ENCODE peak calls at places on chromosomes 11 and 22, in six cellular contexts. O, H, N, M, C and Z are unnamed samples.
A peak's percentile ranks its signal among the peaks of the same experiment; 100 is the strongest.

GRCh38 chr11:10374386-10374785 is 69.5 kb downstream of the ADM start:
- DNase-seq in O (no peak), H (no peak), N (peak; percentile 44), M (no peak), C (no peak), Z (no peak)

GRCh38 chr11:130523166-130523565 is 74.7 kb downstream of the ADAMTS15 start:
- DNase-seq in O (no peak), H (no peak), N (no peak), M (peak; percentile 38), C (no peak), Z (no peak)

GRCh38 chr11:134538793-134539192 is 126.8 kb upstream of the B3GAT1 start:
- DNase-seq in O (no peak), H (no peak), N (no peak), M (no peak), C (no peak), Z (no peak)

GRCh38 chr11:96317985-96318384 is 25.0 kb downstream of the MAML2 start:
- DNase-seq in O (no peak), H (no peak), N (no peak), M (no peak), C (no peak), Z (no peak)

GRCh38 chr11:112320668-112321067 is 60.0 kb upstream of the PLET1 start:
- DNase-seq in O (no peak), H (peak; percentile 90), N (peak; percentile 89), M (no peak), C (no peak), Z (no peak)

GRCh38 chr22:39567135-39567946 is 3.2 kb upstream of the CACNA1I start:
- DNase-seq in O (no peak), H (no peak), N (no peak), M (no peak), C (no peak), Z (no peak)

GRCh38 chr22:26942301-26942927 is 285.0 kb downstream of the MIAT start:
- DNase-seq in O (peak; percentile 35), H (no peak), N (no peak), M (no peak), C (peak; percentile 2), Z (no peak)

GRCh38 chr22:43308451-43309235 is 34.5 kb downstream of the SCUBE1 start:
- DNase-seq in O (no peak), H (no peak), N (peak; percentile 15), M (no peak), C (no peak), Z (no peak)

GRCh38 chr22:39185601-39186012 is 33.1 kb upstream of the CBX7 start:
- DNase-seq in O (no peak), H (peak; percentile 84), N (peak; percentile 49), M (no peak), C (no peak), Z (no peak)

DNA sequence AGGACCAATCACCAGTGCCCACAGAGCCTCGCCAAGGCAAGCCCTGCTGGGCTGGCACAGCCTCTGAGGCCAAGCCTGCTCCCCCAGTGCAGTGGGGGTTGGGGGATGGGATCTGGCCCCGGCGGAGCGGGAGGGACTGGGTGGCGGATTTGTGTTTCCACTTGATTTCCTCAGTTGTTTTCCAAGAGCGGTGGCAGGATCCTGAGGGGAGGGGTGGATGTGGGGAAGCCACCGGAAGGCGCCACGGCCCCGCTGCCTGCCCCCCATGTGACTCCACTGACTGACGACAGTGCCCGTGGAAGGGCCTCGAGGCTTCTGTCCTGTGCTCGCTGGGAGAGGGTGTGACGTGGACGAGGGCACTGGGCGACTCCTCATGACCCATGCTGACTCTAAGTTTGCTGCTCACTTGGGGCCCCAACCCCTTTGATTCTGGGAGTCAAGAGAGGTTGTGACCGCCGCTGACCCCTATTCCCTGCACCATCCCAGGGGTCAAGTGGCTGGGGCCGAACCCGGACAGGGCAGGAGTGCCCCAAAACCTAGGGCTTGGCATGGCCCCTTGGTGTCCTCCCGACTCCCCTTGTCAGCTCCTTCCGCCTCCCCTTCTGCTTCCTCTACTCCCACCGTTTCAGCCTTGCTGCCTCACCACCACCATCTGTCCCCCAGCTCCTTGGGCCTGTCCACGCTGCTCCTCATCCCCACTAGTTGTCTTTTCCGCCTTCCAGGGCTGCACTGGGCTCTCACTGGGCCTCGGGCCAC is 23.5 kb upstream of the PICK1 start:
- DNase-seq in O (no peak), H (no peak), N (no peak), M (no peak), C (no peak), Z (peak; percentile 26)
- H3K23ac ChIP-seq in O (peak overlapping the region; percentile 83), H (no peak overlapping the region), N (peak overlapping the region; percentile 20), M (no peak overlapping the region), C (no peak overlapping the region), Z (no peak overlapping the region)

DNA sequence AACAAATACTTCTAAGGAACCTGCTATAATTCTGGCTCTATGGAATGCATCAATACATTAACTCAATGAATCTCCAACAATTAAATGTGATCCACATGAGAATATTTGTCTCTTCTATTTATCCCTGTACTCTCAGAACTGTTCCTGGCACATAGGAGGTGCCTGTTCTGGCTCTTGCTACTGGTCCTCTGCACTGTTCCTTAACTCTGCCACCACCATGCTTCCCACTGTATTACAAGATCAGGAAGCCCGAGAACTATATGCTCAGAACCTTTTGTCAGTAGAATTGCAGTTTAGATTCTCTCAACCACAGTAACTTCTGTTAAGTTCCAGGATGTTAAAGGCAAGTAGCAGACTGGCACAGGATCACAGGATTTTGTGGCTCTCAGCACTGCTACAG is 376.3 kb upstream of the CCDC90B start:
- DNase-seq in O (no peak), H (no peak), N (no peak), M (no peak), C (no peak), Z (no peak)
- H2BK5ac ChIP-seq in O (no peak overlapping the region), H (no peak overlapping the region), N (no peak overlapping the region), M (peak overlapping the region; percentile 38), C (no peak overlapping the region), Z (no peak overlapping the region)

GRCh38 chr11:4436424-4436823 is 12.7 kb upstream of the OR52K2 start:
- DNase-seq in O (no peak), H (no peak), N (no peak), M (no peak), C (no peak), Z (no peak)
- H3K14ac ChIP-seq in O (no peak overlapping the region), H (no peak overlapping the region), N (no peak overlapping the region), M (no peak overlapping the region), C (no peak overlapping the region), Z (no peak overlapping the region)

DNA sequence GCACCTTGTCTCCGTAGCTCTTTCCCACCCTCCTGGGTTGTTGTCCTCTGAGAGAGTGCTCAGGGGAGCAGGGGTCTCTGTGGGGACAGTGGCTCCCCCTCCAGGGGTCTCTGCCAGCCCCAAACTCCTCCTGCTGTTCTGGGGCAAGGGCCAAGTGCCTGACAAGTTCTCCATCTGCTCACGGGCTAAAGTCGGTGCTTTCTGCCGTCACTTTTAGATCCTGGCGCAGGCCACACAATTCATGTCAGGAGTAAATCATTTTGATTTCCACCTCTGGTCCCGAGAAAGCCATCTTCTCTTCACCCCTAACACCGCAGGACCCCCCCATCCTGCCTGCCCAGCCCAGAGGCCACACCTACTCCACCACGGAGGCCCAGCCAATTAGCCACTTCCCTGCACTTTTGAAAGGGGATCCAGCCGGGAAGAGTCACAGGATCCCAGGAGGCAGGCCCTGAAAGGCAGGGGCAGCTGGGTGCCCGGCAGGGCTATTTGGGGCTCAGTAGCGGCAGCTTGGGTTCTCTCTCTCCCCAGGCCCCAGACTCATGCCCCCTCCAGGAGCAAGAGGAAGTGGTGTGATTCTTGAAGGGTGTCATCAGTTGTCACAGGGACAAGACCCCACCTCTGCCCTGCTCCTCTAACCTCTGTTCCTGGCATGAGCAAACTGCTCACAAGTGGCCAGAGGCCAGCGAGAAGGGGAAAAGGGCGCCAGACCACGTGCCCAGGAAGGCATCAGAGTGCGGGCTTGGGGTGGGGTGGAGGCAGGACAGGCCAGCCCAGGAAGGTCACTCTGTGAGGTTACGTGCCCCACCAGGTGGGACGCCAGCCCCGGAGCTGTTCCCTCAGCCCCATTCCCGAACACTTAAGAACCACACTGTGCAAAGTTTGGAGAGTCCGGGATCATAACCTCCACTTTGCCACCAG is 1.3 kb downstream of the MACROD1 start:
- DNase-seq in O (no peak), H (no peak), N (no peak), M (peak; percentile 70), C (peak; percentile 24), Z (peak; percentile 57)
- H3K23ac ChIP-seq in O (peak overlapping the region; percentile 1), H (no peak overlapping the region), N (peak overlapping the region; percentile 87), M (no peak overlapping the region), C (no peak overlapping the region), Z (no peak overlapping the region)

GRCh38 chr22:47687776-47688175 is 925.3 kb downstream of the TBC1D22A start:
- DNase-seq in O (no peak), H (no peak), N (no peak), M (peak; percentile 0), C (no peak), Z (no peak)
- H2BK5ac ChIP-seq in O (no peak overlapping the region), H (no peak overlapping the region), N (no peak overlapping the region), M (no peak overlapping the region), C (no peak overlapping the region), Z (no peak overlapping the region)

DNA sequence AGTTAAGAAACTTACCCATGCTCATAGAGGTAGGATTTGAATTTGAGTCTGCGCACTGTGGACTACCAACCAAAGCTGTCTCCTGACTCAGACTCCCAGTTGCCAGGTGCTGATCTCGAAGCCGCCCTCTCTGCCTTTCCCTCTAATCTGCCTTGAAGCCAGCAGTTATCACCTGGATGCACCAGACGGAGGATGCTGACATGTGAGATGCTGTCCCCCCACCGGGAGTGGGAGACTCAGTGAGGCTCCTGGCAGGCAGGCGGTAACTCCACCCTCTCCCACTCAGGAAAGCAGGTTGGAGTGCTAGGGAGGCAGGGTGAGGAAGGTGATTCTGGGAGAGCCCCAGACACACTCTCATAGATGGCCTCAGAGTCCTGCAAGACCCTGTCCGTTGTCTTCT is 40.4 kb downstream of the KIAA1671 start:
- DNase-seq in O (no peak), H (no peak), N (no peak), M (no peak), C (no peak), Z (no peak)
- H3K14ac ChIP-seq in O (no peak overlapping the region), H (no peak overlapping the region), N (no peak overlapping the region), M (no peak overlapping the region), C (no peak overlapping the region), Z (no peak overlapping the region)